ENCODE peak calls at places on chromosomes 3 and 15, in seven cellular contexts. One of them, this sample, is unnamed.

GRCh38 chr3:88149146-88149515 is 628 bp upstream of the C3orf38 start:
- DNase-seq in breast epithelium: no peak
- DNase-seq in A549: peak; percentile 25
- DNase-seq in neuronal stem cell: no peak
- DNase-seq in kidney: no peak
- DNase-seq in OCI-LY7: no peak
- DNase-seq in CD8-positive, alpha-beta T cell: no peak
- DNase-seq in this sample: no peak

GRCh38 chr3:123444023-123444422 is 4.9 kb downstream of the ADCY5 start:
- DNase-seq in OCI-LY7: no peak
- DNase-seq in CD8-positive, alpha-beta T cell: no peak
- DNase-seq in neuronal stem cell: no peak
- DNase-seq in kidney: no peak
- DNase-seq in breast epithelium: no peak
- DNase-seq in A549: no peak
- DNase-seq in this sample: no peak

GRCh38 chr3:2579206-2579605 is 480.5 kb downstream of the CNTN4 start:
- DNase-seq in breast epithelium: no peak
- DNase-seq in A549: no peak
- DNase-seq in kidney: no peak
- DNase-seq in CD8-positive, alpha-beta T cell: no peak
- DNase-seq in OCI-LY7: no peak
- DNase-seq in neuronal stem cell: no peak
- DNase-seq in this sample: no peak

GRCh38 chr3:88713233-88713691 is 394.2 kb upstream of the EPHA3 start:
- DNase-seq in CD8-positive, alpha-beta T cell: no peak
- DNase-seq in neuronal stem cell: no peak
- DNase-seq in kidney: no peak
- DNase-seq in breast epithelium: no peak
- DNase-seq in OCI-LY7: no peak
- DNase-seq in A549: no peak
- DNase-seq in this sample: no peak

GRCh38 chr3:14518432-14518802 is 21.7 kb downstream of the GRIP2 start:
- DNase-seq in CD8-positive, alpha-beta T cell: no peak
- DNase-seq in OCI-LY7: no peak
- DNase-seq in neuronal stem cell: no peak
- DNase-seq in kidney: no peak
- DNase-seq in A549: no peak
- DNase-seq in breast epithelium: no peak
- DNase-seq in this sample: no peak

GRCh38 chr3:177777699-177778098 is 580.4 kb upstream of the TBL1XR1 start:
- DNase-seq in A549: peak; percentile 2
- DNase-seq in CD8-positive, alpha-beta T cell: no peak
- DNase-seq in OCI-LY7: peak; percentile 58
- DNase-seq in breast epithelium: no peak
- DNase-seq in neuronal stem cell: peak; percentile 15
- DNase-seq in kidney: no peak
- DNase-seq in this sample: peak; percentile 75

GRCh38 chr3:8992854-8993253 is 29.6 kb upstream of the RAD18 start:
- DNase-seq in kidney: no peak
- DNase-seq in breast epithelium: no peak
- DNase-seq in neuronal stem cell: no peak
- DNase-seq in A549: no peak
- DNase-seq in CD8-positive, alpha-beta T cell: no peak
- DNase-seq in OCI-LY7: no peak
- DNase-seq in this sample: no peak

GRCh38 chr15:77753238-77753873 is 120.6 kb upstream of the LINGO1 start:
- DNase-seq in neuronal stem cell: peak; percentile 76
- DNase-seq in kidney: no peak
- DNase-seq in CD8-positive, alpha-beta T cell: no peak
- DNase-seq in A549: no peak
- DNase-seq in breast epithelium: no peak
- DNase-seq in OCI-LY7: peak; percentile 7
- DNase-seq in this sample: no peak

GRCh38 chr15:101012326-101013040 is 93.3 kb downstream of the LRRK1 start:
- DNase-seq in breast epithelium: no peak
- DNase-seq in neuronal stem cell: no peak
- DNase-seq in kidney: no peak
- DNase-seq in OCI-LY7: no peak
- DNase-seq in CD8-positive, alpha-beta T cell: peak; percentile 2
- DNase-seq in A549: no peak
- DNase-seq in this sample: no peak

GRCh38 chr15:38652998-38653397 is 88.4 kb upstream of the RASGRP1 start:
- DNase-seq in neuronal stem cell: no peak
- DNase-seq in kidney: no peak
- DNase-seq in A549: no peak
- DNase-seq in OCI-LY7: peak; percentile 59
- DNase-seq in CD8-positive, alpha-beta T cell: peak; percentile 80
- DNase-seq in breast epithelium: no peak
- DNase-seq in this sample: no peak

GRCh38 chr15:99324082-99324620 is 72.9 kb downstream of the LRRC28 start:
- DNase-seq in breast epithelium: no peak
- DNase-seq in neuronal stem cell: no peak
- DNase-seq in OCI-LY7: no peak
- DNase-seq in kidney: no peak
- DNase-seq in CD8-positive, alpha-beta T cell: no peak
- DNase-seq in A549: peak; percentile 51
- DNase-seq in this sample: no peak

GRCh38 chr3:57298041-57298440 is 5.6 kb upstream of the ASB14 start:
- DNase-seq in breast epithelium: no peak
- DNase-seq in OCI-LY7: no peak
- DNase-seq in A549: peak; percentile 36
- DNase-seq in CD8-positive, alpha-beta T cell: no peak
- DNase-seq in kidney: no peak
- DNase-seq in neuronal stem cell: no peak
- DNase-seq in this sample: peak; percentile 35

GRCh38 chr15:67228286-67228685 is 26.2 kb downstream of the AAGAB start:
- DNase-seq in OCI-LY7: no peak
- DNase-seq in neuronal stem cell: no peak
- DNase-seq in breast epithelium: no peak
- DNase-seq in A549: no peak
- DNase-seq in kidney: no peak
- DNase-seq in CD8-positive, alpha-beta T cell: no peak
- DNase-seq in this sample: no peak

GRCh38 chr3:79074558-79074957 is 693.2 kb downstream of the ROBO1 start:
- DNase-seq in neuronal stem cell: no peak
- DNase-seq in OCI-LY7: no peak
- DNase-seq in breast epithelium: no peak
- DNase-seq in A549: no peak
- DNase-seq in kidney: no peak
- DNase-seq in CD8-positive, alpha-beta T cell: no peak
- DNase-seq in this sample: no peak

GRCh38 chr3:13507791-13508339 is 27.8 kb downstream of the HDAC11 start:
- DNase-seq in breast epithelium: peak; percentile 39
- DNase-seq in kidney: peak; percentile 77
- DNase-seq in A549: no peak
- DNase-seq in CD8-positive, alpha-beta T cell: no peak
- DNase-seq in OCI-LY7: no peak
- DNase-seq in neuronal stem cell: no peak
- DNase-seq in this sample: no peak

GRCh38 chr15:93881310-93881709 is 350.1 kb upstream of the MCTP2 start:
- DNase-seq in OCI-LY7: no peak
- DNase-seq in neuronal stem cell: no peak
- DNase-seq in A549: no peak
- DNase-seq in breast epithelium: no peak
- DNase-seq in kidney: no peak
- DNase-seq in CD8-positive, alpha-beta T cell: no peak
- DNase-seq in this sample: no peak

GRCh38 chr15:80495406-80495942 is 91.3 kb downstream of the ARNT2 start:
- DNase-seq in kidney: no peak
- DNase-seq in CD8-positive, alpha-beta T cell: no peak
- DNase-seq in breast epithelium: no peak
- DNase-seq in OCI-LY7: no peak
- DNase-seq in A549: no peak
- DNase-seq in neuronal stem cell: no peak
- DNase-seq in this sample: no peak

GRCh38 chr3:57815034-57815433 is 58.9 kb downstream of the SLMAP start:
- DNase-seq in kidney: no peak
- DNase-seq in CD8-positive, alpha-beta T cell: peak; percentile 51
- DNase-seq in breast epithelium: no peak
- DNase-seq in neuronal stem cell: no peak
- DNase-seq in OCI-LY7: peak; percentile 39
- DNase-seq in A549: no peak
- DNase-seq in this sample: no peak

GRCh38 chr3:87397210-87397609 is 120.8 kb upstream of the POU1F1 start:
- DNase-seq in CD8-positive, alpha-beta T cell: no peak
- DNase-seq in neuronal stem cell: no peak
- DNase-seq in OCI-LY7: no peak
- DNase-seq in breast epithelium: no peak
- DNase-seq in A549: no peak
- DNase-seq in kidney: no peak
- DNase-seq in this sample: no peak

GRCh38 chr3:193776626-193777025 is 183.6 kb downstream of the OPA1 start:
- DNase-seq in neuronal stem cell: no peak
- DNase-seq in kidney: no peak
- DNase-seq in A549: no peak
- DNase-seq in CD8-positive, alpha-beta T cell: no peak
- DNase-seq in OCI-LY7: peak; percentile 74
- DNase-seq in breast epithelium: no peak
- DNase-seq in this sample: no peak

GRCh38 chr3:38314767-38315487 is 31.7 kb upstream of the XYLB start:
- DNase-seq in neuronal stem cell: no peak
- DNase-seq in kidney: no peak
- DNase-seq in OCI-LY7: no peak
- DNase-seq in breast epithelium: no peak
- DNase-seq in A549: no peak
- DNase-seq in CD8-positive, alpha-beta T cell: no peak
- DNase-seq in this sample: no peak

GRCh38 chr3:38021196-38021595 is 8.2 kb downstream of the PLCD1 start:
- DNase-seq in neuronal stem cell: no peak
- DNase-seq in CD8-positive, alpha-beta T cell: no peak
- DNase-seq in breast epithelium: no peak
- DNase-seq in OCI-LY7: no peak
- DNase-seq in kidney: peak; percentile 48
- DNase-seq in A549: no peak
- DNase-seq in this sample: no peak

GRCh38 chr15:41926184-41927056 is 32.6 kb upstream of the SPTBN5 start:
- DNase-seq in CD8-positive, alpha-beta T cell: peak; percentile 14
- DNase-seq in kidney: no peak
- DNase-seq in OCI-LY7: peak; percentile 31
- DNase-seq in A549: no peak
- DNase-seq in neuronal stem cell: no peak
- DNase-seq in breast epithelium: no peak
- DNase-seq in this sample: peak; percentile 45
- H3K4me1 ChIP-seq in CD8-positive, alpha-beta T cell: peaks cover 11% of the 10 kb centered on the region
- H3K4me1 ChIP-seq in kidney: peaks cover 26% of the 10 kb centered on the region
- H3K4me1 ChIP-seq in OCI-LY7: peaks cover 43% of the 10 kb centered on the region
- H3K4me1 ChIP-seq in A549: peaks cover 73% of the 10 kb centered on the region
- H3K4me1 ChIP-seq in neuronal stem cell: peaks cover 7% of the 10 kb centered on the region
- H3K4me1 ChIP-seq in breast epithelium: no peaks in the 10 kb centered on the region
- H3K4me1 ChIP-seq in this sample: peaks cover 81% of the 10 kb centered on the region

GRCh38 chr3:29335438-29335837 is 54.6 kb downstream of the RBMS3 start:
- DNase-seq in kidney: peak; percentile 75
- DNase-seq in CD8-positive, alpha-beta T cell: no peak
- DNase-seq in neuronal stem cell: peak; percentile 6
- DNase-seq in OCI-LY7: no peak
- DNase-seq in breast epithelium: peak; percentile 64
- DNase-seq in A549: peak; percentile 51
- DNase-seq in this sample: peak; percentile 72

GRCh38 chr3:29334652-29335189 is 53.9 kb downstream of the RBMS3 start:
- DNase-seq in kidney: no peak
- DNase-seq in A549: no peak
- DNase-seq in neuronal stem cell: no peak
- DNase-seq in CD8-positive, alpha-beta T cell: no peak
- DNase-seq in OCI-LY7: no peak
- DNase-seq in breast epithelium: no peak
- DNase-seq in this sample: no peak

GRCh38 chr3:29337565-29337964 is 56.7 kb downstream of the RBMS3 start:
- DNase-seq in neuronal stem cell: no peak
- DNase-seq in OCI-LY7: no peak
- DNase-seq in CD8-positive, alpha-beta T cell: no peak
- DNase-seq in kidney: no peak
- DNase-seq in A549: no peak
- DNase-seq in breast epithelium: no peak
- DNase-seq in this sample: no peak

GRCh38 chr3:29333520-29333919 is 52.6 kb downstream of the RBMS3 start:
- DNase-seq in breast epithelium: no peak
- DNase-seq in A549: no peak
- DNase-seq in neuronal stem cell: no peak
- DNase-seq in OCI-LY7: no peak
- DNase-seq in CD8-positive, alpha-beta T cell: no peak
- DNase-seq in kidney: no peak
- DNase-seq in this sample: no peak

GRCh38 chr3:29335921-29336320 is 55.0 kb downstream of the RBMS3 start:
- DNase-seq in A549: no peak
- DNase-seq in neuronal stem cell: no peak
- DNase-seq in CD8-positive, alpha-beta T cell: no peak
- DNase-seq in kidney: no peak
- DNase-seq in OCI-LY7: no peak
- DNase-seq in breast epithelium: no peak
- DNase-seq in this sample: no peak
- H3K4me1 ChIP-seq in A549: peaks cover 49% of the 10 kb centered on the region
- H3K4me1 ChIP-seq in neuronal stem cell: no peaks in the 10 kb centered on the region
- H3K4me1 ChIP-seq in CD8-positive, alpha-beta T cell: no peaks in the 10 kb centered on the region
- H3K4me1 ChIP-seq in kidney: peaks cover 3% of the 10 kb centered on the region
- H3K4me1 ChIP-seq in OCI-LY7: no peaks in the 10 kb centered on the region
- H3K4me1 ChIP-seq in breast epithelium: no peaks in the 10 kb centered on the region
- H3K4me1 ChIP-seq in this sample: peaks cover 28% of the 10 kb centered on the region

GRCh38 chr3:46929324-46929723 is 47.2 kb downstream of the CCDC12 start:
- DNase-seq in CD8-positive, alpha-beta T cell: no peak
- DNase-seq in kidney: peak; percentile 79
- DNase-seq in breast epithelium: peak; percentile 73
- DNase-seq in OCI-LY7: peak; percentile 78
- DNase-seq in A549: no peak
- DNase-seq in neuronal stem cell: no peak
- DNase-seq in this sample: peak; percentile 92
- H3K4me1 ChIP-seq in CD8-positive, alpha-beta T cell: peaks cover 64% of the 10 kb centered on the region
- H3K4me1 ChIP-seq in kidney: peaks cover 60% of the 10 kb centered on the region
- H3K4me1 ChIP-seq in breast epithelium: peaks cover 8% of the 10 kb centered on the region
- H3K4me1 ChIP-seq in OCI-LY7: peaks cover 94% of the 10 kb centered on the region
- H3K4me1 ChIP-seq in A549: peaks cover 79% of the 10 kb centered on the region
- H3K4me1 ChIP-seq in neuronal stem cell: peaks cover 2% of the 10 kb centered on the region
- H3K4me1 ChIP-seq in this sample: peaks cover 99% of the 10 kb centered on the region

GRCh38 chr15:75070674-75071073 is 47.3 kb downstream of the PPCDC start:
- DNase-seq in OCI-LY7: no peak
- DNase-seq in CD8-positive, alpha-beta T cell: no peak
- DNase-seq in breast epithelium: no peak
- DNase-seq in A549: no peak
- DNase-seq in kidney: no peak
- DNase-seq in neuronal stem cell: no peak
- DNase-seq in this sample: no peak

GRCh38 chr15:75068748-75069147 is 45.4 kb downstream of the PPCDC start:
- DNase-seq in OCI-LY7: no peak
- DNase-seq in breast epithelium: no peak
- DNase-seq in kidney: no peak
- DNase-seq in CD8-positive, alpha-beta T cell: no peak
- DNase-seq in A549: no peak
- DNase-seq in neuronal stem cell: no peak
- DNase-seq in this sample: no peak

GRCh38 chr15:75065851-75066509 is 42.6 kb downstream of the PPCDC start:
- DNase-seq in A549: no peak
- DNase-seq in kidney: no peak
- DNase-seq in OCI-LY7: no peak
- DNase-seq in breast epithelium: no peak
- DNase-seq in CD8-positive, alpha-beta T cell: no peak
- DNase-seq in neuronal stem cell: no peak
- DNase-seq in this sample: no peak

GRCh38 chr15:75067123-75067854 is 43.9 kb downstream of the PPCDC start:
- DNase-seq in kidney: no peak
- DNase-seq in breast epithelium: no peak
- DNase-seq in A549: no peak
- DNase-seq in CD8-positive, alpha-beta T cell: peak; percentile 39
- DNase-seq in OCI-LY7: no peak
- DNase-seq in neuronal stem cell: no peak
- DNase-seq in this sample: no peak

GRCh38 chr15:75069301-75069925 is 46.0 kb downstream of the PPCDC start:
- DNase-seq in kidney: no peak
- DNase-seq in A549: no peak
- DNase-seq in OCI-LY7: peak; percentile 69
- DNase-seq in breast epithelium: no peak
- DNase-seq in neuronal stem cell: no peak
- DNase-seq in CD8-positive, alpha-beta T cell: no peak
- DNase-seq in this sample: no peak
- H3K4me1 ChIP-seq in kidney: peaks cover 3% of the 10 kb centered on the region
- H3K4me1 ChIP-seq in A549: peaks cover 4% of the 10 kb centered on the region
- H3K4me1 ChIP-seq in OCI-LY7: peaks cover 28% of the 10 kb centered on the region
- H3K4me1 ChIP-seq in breast epithelium: no peaks in the 10 kb centered on the region
- H3K4me1 ChIP-seq in neuronal stem cell: no peaks in the 10 kb centered on the region
- H3K4me1 ChIP-seq in CD8-positive, alpha-beta T cell: peaks cover 19% of the 10 kb centered on the region
- H3K4me1 ChIP-seq in this sample: peaks cover 34% of the 10 kb centered on the region